ENCODE peak calls at places on chromosomes 4 and X, in seven cellular contexts. Z, K, O, A, B, S and R are unnamed samples. For H3K27me3, the result is how much of the 10 kb centered on the place peaks cover.

GRCh38 chrX:74804574-74804973 is 120.7 kb downstream of the NEXMIF start:
- DNase-seq in K (no peak), S (no peak), A (no peak), B (no peak), Z (no peak), O (no peak), R (no peak)

GRCh38 chr4:100168521-100168920 is 21.7 kb downstream of the DDIT4L start:
- DNase-seq in O (no peak), A (no peak), B (no peak), S (no peak), Z (no peak), K (no peak), R (no peak)

GRCh38 chrX:131217878-131218486 is 71.1 kb downstream of the IGSF1 start:
- DNase-seq in A (no peak), O (no peak), K (no peak), S (no peak), B (peak), Z (no peak), R (no peak)

GRCh38 chrX:47992669-47993068 is 11.1 kb downstream of the ZNF182 start:
- DNase-seq in O (no peak), A (no peak), B (no peak), Z (no peak), S (no peak), K (no peak), R (no peak)

GRCh38 chr4:101782546-101782945 is 8.0 kb upstream of the BANK1 start:
- DNase-seq in A (no peak), Z (no peak), S (no peak), O (no peak), K (no peak), B (peak), R (no peak)

GRCh38 chr4:55754754-55755350 is 64.7 kb upstream of the EXOC1L start:
- DNase-seq in S (no peak), K (no peak), A (no peak), B (no peak), O (no peak), Z (no peak), R (no peak)

GRCh38 chr4:77203380-77204197 is 46.6 kb downstream of the CCNG2 start:
- DNase-seq in B (peak), S (peak), Z (no peak), O (no peak), A (peak), K (peak), R (no peak)

GRCh38 chr4:112311516-112311915 is 14.3 kb downstream of the ALPK1 start:
- DNase-seq in B (no peak), S (no peak), O (no peak), A (no peak), Z (no peak), K (no peak), R (no peak)

GRCh38 chr4:83699358-83699757 is 163.4 kb downstream of the GPAT3 start:
- DNase-seq in Z (no peak), B (no peak), O (no peak), A (no peak), S (no peak), K (no peak), R (no peak)

DNA sequence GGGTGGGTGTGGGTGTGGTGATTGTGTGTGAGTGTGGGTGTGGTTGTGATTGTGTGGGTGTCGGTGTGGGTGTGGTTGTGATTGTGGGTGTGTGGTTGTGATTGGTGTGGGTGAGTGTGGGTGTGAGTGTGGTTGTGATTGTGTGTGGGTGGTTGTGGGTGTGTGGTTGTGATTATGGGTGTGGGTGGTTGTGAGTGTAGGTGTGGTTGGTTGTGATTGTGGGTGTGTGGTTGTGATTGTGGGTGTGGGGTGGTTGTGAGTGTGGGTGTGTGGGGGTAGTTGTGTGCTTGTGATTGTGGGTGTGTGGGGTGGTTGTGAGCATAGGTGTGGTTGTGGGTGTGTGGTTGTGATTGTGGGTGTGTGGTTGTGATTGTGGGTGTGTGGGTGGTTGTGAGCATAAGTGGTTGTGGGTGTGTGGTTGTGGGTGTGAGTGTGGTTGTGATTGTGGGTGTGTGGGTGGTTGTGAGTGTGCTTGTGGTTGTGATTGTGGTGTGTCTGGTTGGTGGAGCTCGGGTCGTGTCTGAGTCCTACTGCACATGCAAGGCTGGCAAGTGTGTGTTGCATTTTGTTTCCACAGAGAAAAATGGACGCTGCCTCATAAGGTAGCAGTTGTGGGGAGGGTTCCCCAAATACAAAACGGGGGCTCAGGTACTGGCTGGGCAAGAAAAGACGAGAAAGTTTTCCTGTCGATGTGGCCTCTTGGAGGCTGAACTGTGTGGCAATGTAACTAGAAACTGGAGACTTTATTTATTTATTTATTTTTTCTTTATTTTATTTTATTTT is 116.7 kb downstream of the UBE2K start:
- DNase-seq in A (no peak), S (no peak), K (no peak), B (no peak), O (peak), Z (no peak), R (no peak)
- H3K27ac ChIP-seq in A (no peak), S (no peak), K (no peak), B (no peak), O (no peak), Z (no peak), R (no peak)

DNA sequence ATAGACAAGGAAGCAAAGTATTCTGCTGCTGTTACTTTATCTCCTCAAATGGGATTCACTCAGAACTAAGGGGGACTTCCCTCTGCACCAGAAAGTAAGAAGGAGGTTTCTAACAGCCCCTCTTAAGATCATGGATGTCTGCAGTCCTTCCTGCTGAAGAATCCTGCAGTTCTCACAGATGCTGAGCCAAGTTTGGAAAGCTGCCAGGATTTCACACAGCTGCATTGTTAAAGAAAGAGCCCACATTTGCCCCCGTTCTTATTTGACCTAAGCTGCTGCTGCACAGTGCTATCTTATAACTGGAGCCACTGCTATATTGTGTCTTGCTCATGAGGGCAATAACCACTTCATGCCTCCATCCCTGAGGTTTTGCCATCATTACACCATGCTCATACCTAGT is 81.1 kb downstream of the FAAH2 start:
- DNase-seq in S (no peak), B (no peak), Z (no peak), A (no peak), K (no peak), O (no peak), R (no peak)
- H3K27me3 ChIP-seq in S (under half), B (under half), Z (under half), A (under half), K (under half), O (under half), R (under half)

GRCh38 chr4:53510316-53510715 is 81.0 kb downstream of the LNX1 start:
- DNase-seq in S (no peak), Z (no peak), O (no peak), K (no peak), A (no peak), B (no peak), R (no peak)

GRCh38 chr4:53507058-53507457 is 84.2 kb downstream of the LNX1 start:
- DNase-seq in K (no peak), S (no peak), B (no peak), O (no peak), Z (no peak), A (no peak), R (no peak)

GRCh38 chr4:53508446-53508845 is 82.8 kb downstream of the LNX1 start:
- DNase-seq in B (no peak), Z (no peak), K (no peak), A (no peak), S (no peak), O (no peak), R (no peak)

GRCh38 chr4:53507671-53508286 is 83.5 kb downstream of the LNX1 start:
- DNase-seq in Z (peak), A (no peak), S (no peak), B (no peak), K (peak), O (no peak), R (no peak)

DNA sequence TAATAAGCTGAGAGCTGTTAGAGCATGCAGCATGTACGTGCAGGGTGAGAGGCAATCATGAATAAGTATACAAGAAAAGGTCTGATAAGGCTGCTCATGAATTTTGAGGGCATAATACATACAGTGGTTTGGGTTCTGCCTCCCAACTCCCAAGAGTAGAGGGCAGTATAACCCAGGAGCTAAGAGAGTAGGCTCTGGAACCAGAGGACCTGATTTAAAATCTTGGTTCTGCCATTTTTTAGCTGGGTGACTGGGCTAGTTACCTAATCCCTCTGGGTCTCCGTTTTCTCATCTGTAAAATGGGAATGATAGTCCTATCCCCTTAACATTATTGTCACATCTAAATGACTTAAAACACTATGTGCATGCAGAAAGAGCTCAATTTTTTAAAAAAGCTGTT is 85.3 kb downstream of the LNX1 start:
- DNase-seq in S (no peak), Z (no peak), K (no peak), B (no peak), O (no peak), A (no peak), R (no peak)
- TF ChIP-seq CTCF in S (no peak), Z (no peak), K (no peak), B (no peak), O (no peak), A (no peak), R (no peak)

GRCh38 chrX:140821280-140821679 is 111.7 kb downstream of the LINC00632 start:
- DNase-seq in K (no peak), S (no peak), A (no peak), B (no peak), Z (no peak), O (no peak), R (no peak)
- H3K27ac ChIP-seq in K (no peak), S (no peak), A (no peak), B (no peak), Z (no peak), O (no peak), R (no peak)

GRCh38 chrX:68942797-68943196 is 114.0 kb downstream of the EFNB1 start:
- DNase-seq in B (no peak), S (no peak), K (no peak), O (no peak), A (no peak), Z (no peak), R (no peak)
- H3K27me3 ChIP-seq in B (under half), S (under half), K (under half), O (under half), A (under half), Z (under half), R (under half)

DNA sequence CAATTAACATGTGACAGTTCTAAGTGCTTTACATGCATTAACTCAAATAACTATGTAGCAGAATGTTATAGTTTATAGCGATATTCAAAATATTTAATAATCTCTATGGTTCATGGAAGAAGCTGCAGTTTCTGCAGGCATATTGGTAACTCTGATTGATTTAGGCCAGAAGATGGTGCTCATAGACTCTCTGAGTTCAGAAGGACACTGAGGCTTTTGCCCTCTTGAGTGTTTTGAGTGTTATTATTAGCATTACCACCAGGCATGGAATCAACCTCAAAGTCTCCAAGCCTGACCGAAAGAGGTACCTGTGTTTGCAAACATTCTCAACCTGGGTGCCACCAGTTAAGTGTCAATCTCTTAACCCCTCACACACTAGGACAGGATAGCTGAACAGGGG is 792.3 kb upstream of the PCDH7 start:
- DNase-seq in Z (no peak), A (no peak), S (no peak), O (no peak), B (no peak), K (no peak), R (no peak)
- TF ChIP-seq CTCF in Z (no peak), A (no peak), S (no peak), O (no peak), B (peak), K (no peak), R (no peak)